ENCODE peak calls at places on chromosome 5, in four cellular contexts. One of them, this sample, is unnamed.

GRCh38 chr5:141412853-141413539 is at the start of gene PCDHGA10:
- DNase-seq in K562: peak
- DNase-seq in HepG2: peak
- DNase-seq in H1: no peak
- DNase-seq in this sample: no peak

GRCh38 chr5:43603535-43604363 is 769 bp downstream of the NNT start:
- DNase-seq in K562: peak
- DNase-seq in HepG2: peak
- DNase-seq in H1: no peak
- DNase-seq in this sample: no peak

GRCh38 chr5:177357459-177358332 is at the start of gene RGS14:
- DNase-seq in K562: peak
- DNase-seq in HepG2: no peak
- DNase-seq in H1: no peak
- DNase-seq in this sample: no peak

GRCh38 chr5:132825165-132825823 is 5.2 kb downstream of the SHROOM1 start:
- DNase-seq in K562: no peak
- DNase-seq in HepG2: no peak
- DNase-seq in H1: no peak
- DNase-seq in this sample: no peak

GRCh38 chr5:105688227-105688807 is 1982.4 kb downstream of the EFNA5 start:
- DNase-seq in K562: no peak
- DNase-seq in HepG2: no peak
- DNase-seq in H1: no peak
- DNase-seq in this sample: no peak

GRCh38 chr5:66285343-66285942 is 141.3 kb downstream of the SREK1 start:
- DNase-seq in K562: no peak
- DNase-seq in HepG2: no peak
- DNase-seq in H1: no peak
- DNase-seq in this sample: no peak

GRCh38 chr5:9194509-9194908 is 351.4 kb downstream of the SEMA5A start:
- DNase-seq in K562: no peak
- DNase-seq in HepG2: no peak
- DNase-seq in H1: no peak
- DNase-seq in this sample: no peak

GRCh38 chr5:34656001-34656699 is at the start of gene RAI14:
- DNase-seq in K562: peak
- DNase-seq in HepG2: peak
- DNase-seq in H1: peak
- DNase-seq in this sample: peak

GRCh38 chr5:148306446-148306845 is 5.8 kb upstream of the SPINK7 start:
- DNase-seq in K562: no peak
- DNase-seq in HepG2: no peak
- DNase-seq in H1: no peak
- DNase-seq in this sample: no peak

GRCh38 chr5:63959177-63959982 is 2.9 kb downstream of the HTR1A start:
- DNase-seq in K562: no peak
- DNase-seq in HepG2: no peak
- DNase-seq in H1: peak
- DNase-seq in this sample: peak

GRCh38 chr5:141039517-141039916 is 11.7 kb upstream of the PCDHB1 start:
- DNase-seq in K562: no peak
- DNase-seq in HepG2: no peak
- DNase-seq in H1: no peak
- DNase-seq in this sample: no peak

GRCh38 chr5:20554001-20554400 is 566.0 kb upstream of the CDH18 start:
- DNase-seq in K562: no peak
- DNase-seq in HepG2: no peak
- DNase-seq in H1: no peak
- DNase-seq in this sample: no peak

GRCh38 chr5:20562545-20562944 is 574.5 kb upstream of the CDH18 start:
- DNase-seq in K562: no peak
- DNase-seq in HepG2: no peak
- DNase-seq in H1: no peak
- DNase-seq in this sample: no peak

GRCh38 chr5:20555034-20555433 is 567.0 kb upstream of the CDH18 start:
- DNase-seq in K562: no peak
- DNase-seq in HepG2: peak
- DNase-seq in H1: no peak
- DNase-seq in this sample: no peak

GRCh38 chr5:20556364-20556763 is 568.4 kb upstream of the CDH18 start:
- DNase-seq in K562: no peak
- DNase-seq in HepG2: no peak
- DNase-seq in H1: no peak
- DNase-seq in this sample: no peak

GRCh38 chr5:20559845-20560244 is 571.8 kb upstream of the CDH18 start:
- DNase-seq in K562: no peak
- DNase-seq in HepG2: no peak
- DNase-seq in H1: no peak
- DNase-seq in this sample: no peak
- TF ChIP-seq PHF8 in K562: no peak
- TF ChIP-seq PHF8 in HepG2: no peak
- TF ChIP-seq PHF8 in H1: no peak
- TF ChIP-seq PHF8 in this sample: no peak

DNA sequence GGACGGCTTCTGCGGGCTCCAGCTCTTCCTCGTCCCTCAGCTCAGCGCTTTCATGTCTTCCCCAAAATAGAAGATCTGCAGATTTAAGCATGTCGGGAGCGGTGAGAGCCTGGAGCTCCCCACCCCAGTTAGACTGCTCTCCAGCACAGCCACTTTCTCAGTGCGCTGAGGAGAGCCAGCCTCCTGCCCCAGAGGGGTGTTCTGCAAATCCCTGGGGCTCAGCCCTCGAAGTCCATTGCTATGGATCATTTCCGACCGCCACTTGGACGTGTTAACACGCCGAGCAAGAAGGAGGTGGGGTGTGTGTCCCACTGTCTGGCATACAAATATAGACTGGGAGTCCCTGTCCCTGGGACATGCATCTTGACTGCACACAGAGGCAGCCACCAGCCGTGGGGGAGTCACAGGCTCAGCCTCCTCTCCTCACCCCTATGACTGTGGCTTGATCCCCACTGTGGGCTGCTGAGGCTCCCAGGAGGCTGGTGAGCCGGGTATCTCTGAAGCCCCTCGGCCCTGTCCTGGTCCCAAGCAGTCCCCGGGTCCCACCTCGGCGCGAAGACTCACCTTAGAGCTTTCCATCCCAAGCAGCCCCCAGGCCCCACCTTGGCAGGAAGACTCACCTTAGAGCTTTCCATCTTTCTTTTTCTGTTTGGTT is 30.0 kb upstream of the RNF130 start:
- DNase-seq in K562: no peak
- DNase-seq in HepG2: no peak
- DNase-seq in H1: no peak
- DNase-seq in this sample: no peak
- TF ChIP-seq PHF8 in K562: no peak
- TF ChIP-seq PHF8 in HepG2: no peak
- TF ChIP-seq PHF8 in H1: no peak
- TF ChIP-seq PHF8 in this sample: no peak

GRCh38 chr5:72281764-72282499 is 38.1 kb downstream of the MRPS27 start:
- DNase-seq in K562: peak
- DNase-seq in HepG2: peak
- DNase-seq in H1: no peak
- DNase-seq in this sample: no peak
- TF ChIP-seq PHF8 in K562: no peak
- TF ChIP-seq PHF8 in HepG2: no peak
- TF ChIP-seq PHF8 in H1: no peak
- TF ChIP-seq PHF8 in this sample: no peak

DNA sequence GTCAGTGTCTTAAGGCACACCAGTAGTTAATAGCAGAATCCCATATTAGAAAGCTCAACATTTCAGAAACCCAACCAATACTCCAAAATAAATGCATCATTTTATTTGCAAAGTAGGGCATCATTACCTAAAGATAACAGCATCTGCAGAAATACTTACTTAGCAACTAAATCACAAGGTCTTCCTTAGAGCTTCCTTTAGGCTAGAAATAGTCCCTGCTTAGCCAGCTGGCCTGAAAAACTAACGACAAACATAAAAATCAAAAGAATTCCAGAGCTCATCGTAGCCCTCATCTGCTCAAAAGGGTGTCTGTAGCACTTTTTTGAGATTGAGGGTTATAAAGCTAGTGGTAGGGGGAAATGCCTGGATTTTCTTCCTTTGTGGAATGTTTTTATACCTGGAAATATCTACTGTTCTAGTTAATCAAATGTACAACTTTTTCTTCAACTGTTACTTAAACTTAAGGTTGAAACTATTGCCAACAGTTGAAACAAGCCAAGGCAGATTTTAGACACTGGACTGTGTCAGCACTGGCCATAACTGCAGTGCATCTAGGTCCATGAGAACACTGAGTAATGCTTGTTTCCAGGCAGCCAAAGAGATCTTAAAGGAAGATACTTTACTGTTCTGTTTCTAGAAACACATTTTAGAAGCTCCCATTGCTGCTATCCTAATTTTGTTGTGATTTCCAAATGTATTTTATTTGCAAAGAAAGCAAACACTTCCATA is 129.4 kb upstream of the RASA1 start:
- DNase-seq in K562: no peak
- DNase-seq in HepG2: no peak
- DNase-seq in H1: no peak
- DNase-seq in this sample: no peak
- TF ChIP-seq PHF8 in K562: no peak
- TF ChIP-seq PHF8 in HepG2: no peak
- TF ChIP-seq PHF8 in H1: no peak
- TF ChIP-seq PHF8 in this sample: no peak

GRCh38 chr5:151451626-151452520 is 4.5 kb downstream of the SLC36A1 start:
- DNase-seq in K562: peak
- DNase-seq in HepG2: peak
- DNase-seq in H1: no peak
- DNase-seq in this sample: peak

GRCh38 chr5:151458314-151458713 is 10.9 kb downstream of the SLC36A1 start:
- DNase-seq in K562: no peak
- DNase-seq in HepG2: no peak
- DNase-seq in H1: no peak
- DNase-seq in this sample: no peak

GRCh38 chr5:151454166-151454565 is 6.8 kb downstream of the SLC36A1 start:
- DNase-seq in K562: no peak
- DNase-seq in HepG2: no peak
- DNase-seq in H1: no peak
- DNase-seq in this sample: no peak

GRCh38 chr5:151456321-151456940 is 9.0 kb downstream of the SLC36A1 start:
- DNase-seq in K562: no peak
- DNase-seq in HepG2: no peak
- DNase-seq in H1: no peak
- DNase-seq in this sample: no peak

GRCh38 chr5:151454889-151455288 is 7.5 kb downstream of the SLC36A1 start:
- DNase-seq in K562: no peak
- DNase-seq in HepG2: no peak
- DNase-seq in H1: no peak
- DNase-seq in this sample: no peak
- TF ChIP-seq PHF8 in K562: no peak
- TF ChIP-seq PHF8 in HepG2: no peak
- TF ChIP-seq PHF8 in H1: no peak
- TF ChIP-seq PHF8 in this sample: no peak